ENCODE peak calls at places on chromosomes 11 and 22, in seven cellular contexts. Z, F, L, K, W, R and M are unnamed samples.

GRCh38 chr11:131954146-131954545 is 583.7 kb downstream of the NTM start:
- DNase-seq in L (no peak), W (no peak), F (no peak), K (no peak), Z (no peak), R (no peak), M (no peak)

GRCh38 chr11:65491614-65492386 is 7.0 kb upstream of the MALAT1 start:
- DNase-seq in K (peak), Z (no peak), R (no peak), W (no peak), F (peak), L (no peak), M (no peak)

GRCh38 chr22:19819209-19819910 is 35.3 kb downstream of the GNB1L start:
- DNase-seq in R (no peak), W (no peak), L (no peak), Z (no peak), K (no peak), F (no peak), M (no peak)

GRCh38 chr11:78370406-78371172 is 47.0 kb downstream of the GAB2 start:
- DNase-seq in Z (no peak), W (no peak), K (peak), F (no peak), L (no peak), R (no peak), M (no peak)

GRCh38 chr11:68840661-68841653 is 759 bp downstream of the CPT1A start:
- DNase-seq in K (peak), W (no peak), Z (no peak), F (peak), L (no peak), R (peak), M (no peak)

GRCh38 chr11:6606471-6607189 is 3.1 kb downstream of the ILK start:
- DNase-seq in L (peak), K (peak), F (peak), W (peak), Z (no peak), R (peak), M (peak)

GRCh38 chr11:102268985-102269470 is 48.3 kb upstream of the BIRC3 start:
- DNase-seq in W (no peak), K (no peak), L (no peak), F (no peak), Z (no peak), R (no peak), M (no peak)

GRCh38 chr22:40534379-40535188 is 101.9 kb downstream of the MRTFA start:
- DNase-seq in R (no peak), W (no peak), F (no peak), K (peak), Z (no peak), L (no peak), M (no peak)

GRCh38 chr11:113324250-113324649 is 9.9 kb downstream of the TTC12 start:
- DNase-seq in R (no peak), K (no peak), Z (no peak), L (no peak), F (no peak), W (no peak), M (no peak)

GRCh38 chr11:38315151-38315550 is 1717.1 kb upstream of the RAG2 start:
- DNase-seq in R (no peak), W (no peak), K (no peak), F (no peak), Z (no peak), L (no peak), M (no peak)

GRCh38 chr11:8071616-8072581 is 9.1 kb upstream of the TUB start:
- DNase-seq in Z (no peak), W (no peak), L (no peak), K (no peak), R (peak), F (no peak), M (no peak)

GRCh38 chr11:36210529-36210928 is 78.7 kb downstream of the COMMD9 start:
- DNase-seq in F (no peak), R (no peak), L (no peak), Z (no peak), K (no peak), W (no peak), M (no peak)

GRCh38 chr11:75174348-75174747 is 23.4 kb downstream of the SLCO2B1 start:
- DNase-seq in W (no peak), Z (no peak), R (no peak), K (no peak), F (no peak), L (no peak), M (no peak)

GRCh38 chr22:50420015-50420414 is 54.8 kb downstream of the SBF1 start:
- DNase-seq in L (no peak), W (no peak), R (no peak), Z (no peak), F (no peak), K (no peak), M (no peak)

GRCh38 chr11:64372802-64373597 is 14.0 kb downstream of the RPS6KA4 start:
- DNase-seq in F (no peak), R (no peak), K (peak), W (no peak), Z (no peak), L (no peak), M (no peak)

GRCh38 chr22:50498322-50498861 is 9.1 kb downstream of the LMF2 start:
- DNase-seq in W (peak), R (no peak), K (peak), Z (peak), L (peak), F (no peak), M (peak)

GRCh38 chr11:20125927-20126326 is 34.3 kb downstream of the DBX1 start:
- DNase-seq in Z (no peak), F (no peak), K (peak), L (no peak), R (no peak), W (no peak), M (no peak)

GRCh38 chr11:65586676-65587075 is 8.9 kb downstream of the KCNK7 start:
- DNase-seq in Z (no peak), K (peak), R (no peak), W (no peak), L (peak), F (no peak), M (no peak)

GRCh38 chr11:131025020-131025419 is 108.7 kb upstream of the SNX19 start:
- DNase-seq in K (peak), Z (no peak), R (no peak), F (no peak), W (no peak), L (peak), M (no peak)

GRCh38 chr22:20140521-20140964 is 8.9 kb downstream of the ZDHHC8 start:
- DNase-seq in K (no peak), L (no peak), Z (no peak), F (no peak), R (no peak), W (no peak), M (no peak)

GRCh38 chr11:104254347-104254746 is 90.4 kb upstream of the PDGFD start:
- DNase-seq in F (no peak), K (no peak), R (no peak), L (peak), W (no peak), Z (no peak), M (no peak)

GRCh38 chr22:22745225-22746060 is 101.0 kb downstream of the GGTLC2 start:
- DNase-seq in R (no peak), L (peak), K (no peak), F (no peak), W (no peak), Z (no peak), M (peak)

GRCh38 chr22:38850941-38851849 is 7.4 kb upstream of the NPTXR start:
- DNase-seq in L (no peak), K (peak), R (no peak), Z (no peak), W (no peak), F (no peak), M (no peak)

GRCh38 chr22:39940757-39941305 is 19.4 kb upstream of the TMA7B start:
- DNase-seq in L (no peak), K (no peak), R (no peak), F (no peak), W (no peak), Z (no peak), M (no peak)

GRCh38 chr11:8917157-8917820 is 6.3 kb downstream of the AKIP1 start:
- DNase-seq in R (no peak), K (peak), F (no peak), Z (no peak), L (peak), W (no peak), M (no peak)

GRCh38 chr11:12921580-12922157 is 87.4 kb upstream of the RASSF10 start:
- DNase-seq in Z (no peak), R (no peak), F (no peak), K (no peak), L (no peak), W (no peak), M (no peak)

GRCh38 chr11:131033151-131033651 is 116.9 kb upstream of the SNX19 start:
- DNase-seq in R (no peak), F (no peak), K (peak), Z (no peak), L (no peak), W (no peak), M (no peak)

GRCh38 chr11:77101043-77101537 is 1.6 kb upstream of the OMP start:
- DNase-seq in R (no peak), Z (no peak), W (no peak), L (no peak), F (no peak), K (peak), M (no peak)

GRCh38 chr11:47552086-47552580 is 799 bp downstream of the CELF1 start:
- DNase-seq in W (no peak), R (no peak), K (peak), F (peak), Z (no peak), L (no peak), M (no peak)